ENCODE peak calls at places on chromosomes 4 and X, in seven cellular contexts. B, A, F, D, I, K and S are unnamed samples.

GRCh38 chrX:46737462-46737861 is 21.5 kb downstream of the SLC9A7 start:
- DNase-seq in K (no peak), B (no peak), I (no peak), F (no peak), D (no peak), A (no peak), S (no peak)

GRCh38 chrX:44462851-44463250 is 79.8 kb downstream of the FUNDC1 start:
- DNase-seq in I (peak; percentile 26), A (no peak), B (no peak), D (no peak), K (no peak), F (no peak), S (no peak)

GRCh38 chr4:38119663-38120374 is 159.6 kb downstream of the PTTG2 start:
- DNase-seq in D (no peak), K (peak; percentile 79), A (no peak), F (no peak), B (no peak), I (peak; percentile 95), S (no peak)

GRCh38 chr4:107490116-107490515 is 229.9 kb downstream of the PAPSS1 start:
- DNase-seq in A (no peak), F (no peak), B (no peak), D (no peak), I (no peak), K (no peak), S (no peak)

GRCh38 chrX:13816899-13817298 is at the start of gene GPM6B:
- DNase-seq in F (no peak), B (no peak), K (peak; percentile 67), A (no peak), D (no peak), I (no peak), S (no peak)

GRCh38 chr4:125836597-125837195 is 521.9 kb downstream of the FAT4 start:
- DNase-seq in D (no peak), I (no peak), B (no peak), K (peak; percentile 11), A (no peak), F (no peak), S (no peak)

GRCh38 chr4:48275247-48275646 is 5.6 kb upstream of the TEC start:
- DNase-seq in K (peak; percentile 58), A (peak; percentile 6), F (no peak), B (no peak), D (no peak), I (peak; percentile 59), S (no peak)

GRCh38 chrX:113400193-113400704 is 559.6 kb upstream of the AMOT start:
- DNase-seq in B (no peak), F (no peak), A (no peak), I (peak; percentile 14), D (no peak), K (no peak), S (no peak)

GRCh38 chr4:2419814-2420213 is 1.1 kb downstream of the CFAP99 start:
- DNase-seq in I (no peak), F (no peak), B (no peak), K (no peak), A (no peak), D (no peak), S (no peak)

GRCh38 chr4:55157559-55158277 is 32.3 kb upstream of the KDR start:
- DNase-seq in K (no peak), I (no peak), F (no peak), D (no peak), A (no peak), B (no peak), S (no peak)

GRCh38 chr4:4395849-4396627 is 9.1 kb downstream of the NSG1 start:
- DNase-seq in A (no peak), K (peak; percentile 53), D (no peak), F (no peak), B (no peak), I (peak; percentile 5), S (no peak)

GRCh38 chrX:79259073-79259689 is 108.0 kb downstream of the ITM2A start:
- DNase-seq in I (no peak), K (no peak), B (peak; percentile 45), F (peak; percentile 46), D (no peak), A (no peak), S (peak; percentile 62)

GRCh38 chr4:52982246-52982950 is 120.3 kb downstream of the RASL11B start:
- DNase-seq in F (no peak), K (peak; percentile 74), B (no peak), I (peak; percentile 34), A (peak; percentile 4), D (no peak), S (no peak)

GRCh38 chr4:163568835-163569234 is 74.3 kb downstream of the TMA16 start:
- DNase-seq in K (no peak), A (no peak), I (no peak), F (no peak), D (no peak), B (no peak), S (no peak)

GRCh38 chr4:136342666-136343065 is 1189.6 kb downstream of the PCDH18 start:
- DNase-seq in B (no peak), K (no peak), F (no peak), D (no peak), A (no peak), I (no peak), S (no peak)